ENCODE peak calls at places on chromosomes 5 and 9, in five cellular contexts. One of them, this sample, is unnamed.

GRCh38 chr9:91141407-91141973 is 220.2 kb downstream of the AUH start:
- DNase-seq in HFF-Myc: no peak
- DNase-seq in T1000: no peak
- DNase-seq in stimulated activated CD4-positive, alpha-beta T cell treated with anti-CD3 and anti-CD28 coated beads, TNF-alpha, amount 100 ng/mL, for 4 hours: no peak
- DNase-seq in A172: no peak
- DNase-seq in this sample: no peak

GRCh38 chr9:129580211-129580915 is 40.5 kb downstream of the C9orf50 start:
- DNase-seq in HFF-Myc: no peak
- DNase-seq in T1000: no peak
- DNase-seq in stimulated activated CD4-positive, alpha-beta T cell treated with anti-CD3 and anti-CD28 coated beads, TNF-alpha, amount 100 ng/mL, for 4 hours: no peak
- DNase-seq in A172: peak; percentile 36
- DNase-seq in this sample: no peak

GRCh38 chr5:55141945-55142690 is 17.9 kb upstream of the GPX8 start:
- DNase-seq in HFF-Myc: no peak
- DNase-seq in T1000: no peak
- DNase-seq in stimulated activated CD4-positive, alpha-beta T cell treated with anti-CD3 and anti-CD28 coated beads, TNF-alpha, amount 100 ng/mL, for 4 hours: no peak
- DNase-seq in A172: no peak
- DNase-seq in this sample: no peak

GRCh38 chr5:5421149-5421960 is 1.1 kb upstream of the ICE1 start:
- DNase-seq in HFF-Myc: no peak
- DNase-seq in T1000: no peak
- DNase-seq in stimulated activated CD4-positive, alpha-beta T cell treated with anti-CD3 and anti-CD28 coated beads, TNF-alpha, amount 100 ng/mL, for 4 hours: no peak
- DNase-seq in A172: peak; percentile 21
- DNase-seq in this sample: no peak

GRCh38 chr9:95497772-95498171 is 19.0 kb downstream of the PTCH1 start:
- DNase-seq in HFF-Myc: no peak
- DNase-seq in T1000: no peak
- DNase-seq in stimulated activated CD4-positive, alpha-beta T cell treated with anti-CD3 and anti-CD28 coated beads, TNF-alpha, amount 100 ng/mL, for 4 hours: no peak
- DNase-seq in A172: no peak
- DNase-seq in this sample: no peak

GRCh38 chr9:129518074-129518473 is 102.8 kb downstream of the C9orf50 start:
- DNase-seq in HFF-Myc: no peak
- DNase-seq in T1000: no peak
- DNase-seq in stimulated activated CD4-positive, alpha-beta T cell treated with anti-CD3 and anti-CD28 coated beads, TNF-alpha, amount 100 ng/mL, for 4 hours: no peak
- DNase-seq in A172: no peak
- DNase-seq in this sample: no peak

GRCh38 chr5:141001854-141002666 is 35.8 kb downstream of the PCDHAC2 start:
- DNase-seq in HFF-Myc: no peak
- DNase-seq in T1000: no peak
- DNase-seq in stimulated activated CD4-positive, alpha-beta T cell treated with anti-CD3 and anti-CD28 coated beads, TNF-alpha, amount 100 ng/mL, for 4 hours: no peak
- DNase-seq in A172: peak; percentile 45
- DNase-seq in this sample: no peak

GRCh38 chr5:109318455-109319108 is 91.2 kb downstream of the PJA2 start:
- DNase-seq in HFF-Myc: no peak
- DNase-seq in T1000: no peak
- DNase-seq in stimulated activated CD4-positive, alpha-beta T cell treated with anti-CD3 and anti-CD28 coated beads, TNF-alpha, amount 100 ng/mL, for 4 hours: no peak
- DNase-seq in A172: no peak
- DNase-seq in this sample: no peak

GRCh38 chr9:29609282-29609681 is 2036.0 kb upstream of the C9orf72 start:
- DNase-seq in HFF-Myc: no peak
- DNase-seq in T1000: no peak
- DNase-seq in stimulated activated CD4-positive, alpha-beta T cell treated with anti-CD3 and anti-CD28 coated beads, TNF-alpha, amount 100 ng/mL, for 4 hours: no peak
- DNase-seq in A172: no peak
- DNase-seq in this sample: no peak

GRCh38 chr9:138077898-138078540 is 200.4 kb downstream of the CACNA1B start:
- DNase-seq in HFF-Myc: no peak
- DNase-seq in T1000: no peak
- DNase-seq in stimulated activated CD4-positive, alpha-beta T cell treated with anti-CD3 and anti-CD28 coated beads, TNF-alpha, amount 100 ng/mL, for 4 hours: no peak
- DNase-seq in A172: no peak
- DNase-seq in this sample: no peak

GRCh38 chr5:13601152-13601551 is 343.3 kb downstream of the DNAH5 start:
- DNase-seq in HFF-Myc: no peak
- DNase-seq in T1000: no peak
- DNase-seq in stimulated activated CD4-positive, alpha-beta T cell treated with anti-CD3 and anti-CD28 coated beads, TNF-alpha, amount 100 ng/mL, for 4 hours: no peak
- DNase-seq in A172: peak; percentile 80
- DNase-seq in this sample: no peak

GRCh38 chr9:8315211-8315610 is 515.6 kb upstream of the DMAC1 start:
- DNase-seq in HFF-Myc: no peak
- DNase-seq in T1000: no peak
- DNase-seq in stimulated activated CD4-positive, alpha-beta T cell treated with anti-CD3 and anti-CD28 coated beads, TNF-alpha, amount 100 ng/mL, for 4 hours: no peak
- DNase-seq in A172: no peak
- DNase-seq in this sample: no peak

GRCh38 chr5:134576386-134577021 is 51.0 kb downstream of the JADE2 start:
- DNase-seq in HFF-Myc: no peak
- DNase-seq in T1000: no peak
- DNase-seq in stimulated activated CD4-positive, alpha-beta T cell treated with anti-CD3 and anti-CD28 coated beads, TNF-alpha, amount 100 ng/mL, for 4 hours: no peak
- DNase-seq in A172: no peak
- DNase-seq in this sample: no peak

GRCh38 chr9:124894741-124895170 is 32.8 kb downstream of the ARPC5L start:
- DNase-seq in HFF-Myc: peak; percentile 14
- DNase-seq in T1000: no peak
- DNase-seq in stimulated activated CD4-positive, alpha-beta T cell treated with anti-CD3 and anti-CD28 coated beads, TNF-alpha, amount 100 ng/mL, for 4 hours: no peak
- DNase-seq in A172: peak; percentile 41
- DNase-seq in this sample: no peak

GRCh38 chr9:108831496-108832178 is 24.1 kb downstream of the ACTL7B start:
- DNase-seq in HFF-Myc: no peak
- DNase-seq in T1000: no peak
- DNase-seq in stimulated activated CD4-positive, alpha-beta T cell treated with anti-CD3 and anti-CD28 coated beads, TNF-alpha, amount 100 ng/mL, for 4 hours: no peak
- DNase-seq in A172: no peak
- DNase-seq in this sample: no peak

GRCh38 chr9:4207881-4208615 is 91.8 kb downstream of the GLIS3 start:
- DNase-seq in HFF-Myc: no peak
- DNase-seq in T1000: no peak
- DNase-seq in stimulated activated CD4-positive, alpha-beta T cell treated with anti-CD3 and anti-CD28 coated beads, TNF-alpha, amount 100 ng/mL, for 4 hours: no peak
- DNase-seq in A172: no peak
- DNase-seq in this sample: no peak

GRCh38 chr9:137441289-137441934 is at the start of gene ENTPD8:
- DNase-seq in HFF-Myc: no peak
- DNase-seq in T1000: no peak
- DNase-seq in stimulated activated CD4-positive, alpha-beta T cell treated with anti-CD3 and anti-CD28 coated beads, TNF-alpha, amount 100 ng/mL, for 4 hours: no peak
- DNase-seq in A172: peak; percentile 54
- DNase-seq in this sample: no peak

GRCh38 chr9:80417211-80417773 is 845.5 kb downstream of the TLE4 start:
- DNase-seq in HFF-Myc: no peak
- DNase-seq in T1000: no peak
- DNase-seq in stimulated activated CD4-positive, alpha-beta T cell treated with anti-CD3 and anti-CD28 coated beads, TNF-alpha, amount 100 ng/mL, for 4 hours: no peak
- DNase-seq in A172: no peak
- DNase-seq in this sample: no peak

GRCh38 chr9:96554326-96554725 is 65.3 kb downstream of the CDC14B start:
- DNase-seq in HFF-Myc: no peak
- DNase-seq in T1000: no peak
- DNase-seq in stimulated activated CD4-positive, alpha-beta T cell treated with anti-CD3 and anti-CD28 coated beads, TNF-alpha, amount 100 ng/mL, for 4 hours: no peak
- DNase-seq in A172: peak; percentile 28
- DNase-seq in this sample: no peak

GRCh38 chr5:142517840-142518239 is 168.1 kb downstream of the FGF1 start:
- DNase-seq in HFF-Myc: no peak
- DNase-seq in T1000: no peak
- DNase-seq in stimulated activated CD4-positive, alpha-beta T cell treated with anti-CD3 and anti-CD28 coated beads, TNF-alpha, amount 100 ng/mL, for 4 hours: no peak
- DNase-seq in A172: no peak
- DNase-seq in this sample: no peak

GRCh38 chr9:76810377-76810957 is 46.2 kb downstream of the PCA3 start:
- DNase-seq in HFF-Myc: peak; percentile 43
- DNase-seq in T1000: peak; percentile 21
- DNase-seq in stimulated activated CD4-positive, alpha-beta T cell treated with anti-CD3 and anti-CD28 coated beads, TNF-alpha, amount 100 ng/mL, for 4 hours: no peak
- DNase-seq in A172: peak; percentile 76
- DNase-seq in this sample: peak; percentile 5

GRCh38 chr5:43359738-43360137 is 46.5 kb upstream of the HMGCS1 start:
- DNase-seq in HFF-Myc: no peak
- DNase-seq in T1000: no peak
- DNase-seq in stimulated activated CD4-positive, alpha-beta T cell treated with anti-CD3 and anti-CD28 coated beads, TNF-alpha, amount 100 ng/mL, for 4 hours: no peak
- DNase-seq in A172: no peak
- DNase-seq in this sample: no peak

GRCh38 chr5:141182248-141182647 is at the start of gene PCDHB16:
- DNase-seq in HFF-Myc: no peak
- DNase-seq in T1000: peak; percentile 70
- DNase-seq in stimulated activated CD4-positive, alpha-beta T cell treated with anti-CD3 and anti-CD28 coated beads, TNF-alpha, amount 100 ng/mL, for 4 hours: no peak
- DNase-seq in A172: peak; percentile 64
- DNase-seq in this sample: no peak

GRCh38 chr9:72661401-72662135 is 140.2 kb downstream of the TMC1 start:
- DNase-seq in HFF-Myc: no peak
- DNase-seq in T1000: no peak
- DNase-seq in stimulated activated CD4-positive, alpha-beta T cell treated with anti-CD3 and anti-CD28 coated beads, TNF-alpha, amount 100 ng/mL, for 4 hours: no peak
- DNase-seq in A172: no peak
- DNase-seq in this sample: no peak

GRCh38 chr9:100216178-100216787 is 117.2 kb downstream of the INVS start:
- DNase-seq in HFF-Myc: peak; percentile 35
- DNase-seq in T1000: no peak
- DNase-seq in stimulated activated CD4-positive, alpha-beta T cell treated with anti-CD3 and anti-CD28 coated beads, TNF-alpha, amount 100 ng/mL, for 4 hours: peak; percentile 7
- DNase-seq in A172: peak; percentile 59
- DNase-seq in this sample: no peak

GRCh38 chr5:141604318-141604717 is 14.5 kb downstream of the DIAPH1 start:
- DNase-seq in HFF-Myc: peak; percentile 87
- DNase-seq in T1000: peak; percentile 50
- DNase-seq in stimulated activated CD4-positive, alpha-beta T cell treated with anti-CD3 and anti-CD28 coated beads, TNF-alpha, amount 100 ng/mL, for 4 hours: no peak
- DNase-seq in A172: peak; percentile 87
- DNase-seq in this sample: no peak

GRCh38 chr5:178238313-178238635 is 5.7 kb upstream of the PHYKPL start:
- DNase-seq in HFF-Myc: no peak
- DNase-seq in T1000: no peak
- DNase-seq in stimulated activated CD4-positive, alpha-beta T cell treated with anti-CD3 and anti-CD28 coated beads, TNF-alpha, amount 100 ng/mL, for 4 hours: no peak
- DNase-seq in A172: no peak
- DNase-seq in this sample: no peak

GRCh38 chr5:153562189-153562588 is 71.7 kb downstream of the GRIA1 start:
- DNase-seq in HFF-Myc: peak; percentile 43
- DNase-seq in T1000: peak; percentile 3
- DNase-seq in stimulated activated CD4-positive, alpha-beta T cell treated with anti-CD3 and anti-CD28 coated beads, TNF-alpha, amount 100 ng/mL, for 4 hours: no peak
- DNase-seq in A172: peak; percentile 65
- DNase-seq in this sample: no peak

GRCh38 chr5:360277-361027 is 38.9 kb downstream of the AHRR start:
- DNase-seq in HFF-Myc: no peak
- DNase-seq in T1000: no peak
- DNase-seq in stimulated activated CD4-positive, alpha-beta T cell treated with anti-CD3 and anti-CD28 coated beads, TNF-alpha, amount 100 ng/mL, for 4 hours: no peak
- DNase-seq in A172: no peak
- DNase-seq in this sample: no peak

GRCh38 chr9:125985142-125985997 is 238.2 kb downstream of the PBX3 start:
- DNase-seq in HFF-Myc: no peak
- DNase-seq in T1000: no peak
- DNase-seq in stimulated activated CD4-positive, alpha-beta T cell treated with anti-CD3 and anti-CD28 coated beads, TNF-alpha, amount 100 ng/mL, for 4 hours: no peak
- DNase-seq in A172: no peak
- DNase-seq in this sample: no peak

GRCh38 chr5:155839251-155840037 is 487.5 kb upstream of the SGCD start:
- DNase-seq in HFF-Myc: no peak
- DNase-seq in T1000: no peak
- DNase-seq in stimulated activated CD4-positive, alpha-beta T cell treated with anti-CD3 and anti-CD28 coated beads, TNF-alpha, amount 100 ng/mL, for 4 hours: no peak
- DNase-seq in A172: peak; percentile 76
- DNase-seq in this sample: no peak

GRCh38 chr5:139391570-139392323 is 2.0 kb upstream of the MZB1 start:
- DNase-seq in HFF-Myc: no peak
- DNase-seq in T1000: no peak
- DNase-seq in stimulated activated CD4-positive, alpha-beta T cell treated with anti-CD3 and anti-CD28 coated beads, TNF-alpha, amount 100 ng/mL, for 4 hours: no peak
- DNase-seq in A172: peak; percentile 81
- DNase-seq in this sample: no peak

GRCh38 chr5:72265032-72265903 is 54.8 kb downstream of the MRPS27 start:
- DNase-seq in HFF-Myc: no peak
- DNase-seq in T1000: no peak
- DNase-seq in stimulated activated CD4-positive, alpha-beta T cell treated with anti-CD3 and anti-CD28 coated beads, TNF-alpha, amount 100 ng/mL, for 4 hours: no peak
- DNase-seq in A172: no peak
- DNase-seq in this sample: no peak

GRCh38 chr9:78598120-78598519 is 301.2 kb downstream of the PSAT1 start:
- DNase-seq in HFF-Myc: no peak
- DNase-seq in T1000: no peak
- DNase-seq in stimulated activated CD4-positive, alpha-beta T cell treated with anti-CD3 and anti-CD28 coated beads, TNF-alpha, amount 100 ng/mL, for 4 hours: no peak
- DNase-seq in A172: no peak
- DNase-seq in this sample: no peak

GRCh38 chr9:132268725-132269352 is 85.9 kb downstream of the SETX start:
- DNase-seq in HFF-Myc: peak; percentile 40
- DNase-seq in T1000: peak; percentile 19
- DNase-seq in stimulated activated CD4-positive, alpha-beta T cell treated with anti-CD3 and anti-CD28 coated beads, TNF-alpha, amount 100 ng/mL, for 4 hours: peak; percentile 36
- DNase-seq in A172: peak; percentile 76
- DNase-seq in this sample: no peak

GRCh38 chr5:135184646-135185045 is 150.6 kb upstream of the PITX1 start:
- DNase-seq in HFF-Myc: no peak
- DNase-seq in T1000: no peak
- DNase-seq in stimulated activated CD4-positive, alpha-beta T cell treated with anti-CD3 and anti-CD28 coated beads, TNF-alpha, amount 100 ng/mL, for 4 hours: no peak
- DNase-seq in A172: no peak
- DNase-seq in this sample: no peak

GRCh38 chr5:138884094-138884493 is 9.0 kb upstream of the LRRTM2 start:
- DNase-seq in HFF-Myc: no peak
- DNase-seq in T1000: no peak
- DNase-seq in stimulated activated CD4-positive, alpha-beta T cell treated with anti-CD3 and anti-CD28 coated beads, TNF-alpha, amount 100 ng/mL, for 4 hours: no peak
- DNase-seq in A172: no peak
- DNase-seq in this sample: no peak

GRCh38 chr9:133761641-133762248 is 23.6 kb upstream of the SARDH start:
- DNase-seq in HFF-Myc: no peak
- DNase-seq in T1000: no peak
- DNase-seq in stimulated activated CD4-positive, alpha-beta T cell treated with anti-CD3 and anti-CD28 coated beads, TNF-alpha, amount 100 ng/mL, for 4 hours: no peak
- DNase-seq in A172: no peak
- DNase-seq in this sample: no peak